ENCODE peak calls at places on chromosomes 1 and 21, in nine cellular contexts. M, P, F, I, R, B, G, K and H are unnamed samples.
A peak's percentile ranks its signal among the peaks of the same experiment; 100 is the strongest.

GRCh38 chr1:85577421-85578320 is 2.9 kb upstream of the CCN1 start:
- DNase-seq in K (peak; percentile 28), B (no peak), I (no peak), F (no peak), R (peak; percentile 87), M (no peak), P (no peak), G (no peak), H (no peak)

GRCh38 chr1:65538664-65539063 is 118.2 kb downstream of the LEPR start:
- DNase-seq in G (no peak), P (no peak), R (no peak), B (no peak), F (no peak), M (no peak), K (no peak), I (no peak), H (no peak)

GRCh38 chr1:39625462-39626273 is 13.8 kb downstream of the HEYL start:
- DNase-seq in G (no peak), B (no peak), M (no peak), I (no peak), K (no peak), R (no peak), F (no peak), P (no peak), H (peak; percentile 73)

GRCh38 chr1:26027716-26028489 is 6.3 kb downstream of the EXTL1 start:
- DNase-seq in M (no peak), G (no peak), F (no peak), P (no peak), K (peak; percentile 39), R (no peak), I (no peak), B (no peak), H (no peak)

GRCh38 chr1:46767649-46768282 is 31.1 kb upstream of the CYP4B1 start:
- DNase-seq in B (no peak), K (no peak), I (no peak), F (no peak), M (no peak), R (no peak), P (peak; percentile 40), G (no peak), H (peak; percentile 83)

GRCh38 chr1:116375884-116376733 is 3.1 kb downstream of the ATP1A1 start:
- DNase-seq in F (no peak), B (peak; percentile 60), M (no peak), K (peak; percentile 51), R (peak; percentile 87), P (no peak), I (peak; percentile 89), G (no peak), H (peak; percentile 89)

GRCh38 chr1:52603301-52603675 is 1.1 kb downstream of the GPX7 start:
- DNase-seq in G (no peak), K (no peak), R (no peak), M (no peak), P (no peak), B (no peak), I (no peak), F (no peak), H (no peak)

GRCh38 chr1:110513511-110513910 is 5.5 kb downstream of the KCNA10 start:
- DNase-seq in P (no peak), K (no peak), M (no peak), B (no peak), I (peak; percentile 11), F (no peak), R (peak; percentile 51), G (no peak), H (no peak)

GRCh38 chr1:208203848-208204609 is 40.2 kb downstream of the PLXNA2 start:
- DNase-seq in B (no peak), R (no peak), K (no peak), P (no peak), M (no peak), I (no peak), G (no peak), F (no peak), H (no peak)

GRCh38 chr1:242467556-242468145 is 56.8 kb downstream of the PLD5 start:
- DNase-seq in M (no peak), F (no peak), I (peak; percentile 87), R (peak; percentile 68), K (peak; percentile 25), P (peak; percentile 46), G (peak; percentile 6), B (peak; percentile 42), H (no peak)

GRCh38 chr1:27937524-27937836 is 2.7 kb downstream of the SMPDL3B start:
- DNase-seq in F (no peak), K (no peak), I (no peak), P (no peak), R (no peak), M (no peak), B (no peak), G (no peak), H (no peak)

GRCh38 chr1:97499667-97500066 is 421.2 kb downstream of the DPYD start:
- DNase-seq in G (no peak), P (no peak), F (no peak), R (no peak), M (no peak), K (no peak), B (no peak), I (no peak), H (no peak)

GRCh38 chr1:223704921-223705878 is 7.1 kb upstream of the CAPN2 start:
- DNase-seq in M (no peak), G (no peak), P (no peak), R (peak; percentile 76), I (peak; percentile 81), B (no peak), F (no peak), K (no peak), H (no peak)

GRCh38 chr1:232193451-232193783 is 436.5 kb downstream of the SIPA1L2 start:
- DNase-seq in B (no peak), G (no peak), R (no peak), K (no peak), I (no peak), M (no peak), F (no peak), P (no peak), H (no peak)

GRCh38 chr1:22776051-22776611 is 65.5 kb downstream of the EPHB2 start:
- DNase-seq in P (no peak), K (no peak), R (peak; percentile 39), B (peak; percentile 14), M (no peak), I (peak; percentile 30), F (no peak), G (peak; percentile 47), H (no peak)

GRCh38 chr1:229028509-229028908 is 242.4 kb upstream of the RAB4A start:
- DNase-seq in K (no peak), P (no peak), R (no peak), B (no peak), G (no peak), I (no peak), M (no peak), F (no peak), H (no peak)

GRCh38 chr21:45848352-45848751 is 133.2 kb upstream of the COL6A1 start:
- DNase-seq in P (no peak), M (no peak), I (no peak), R (peak; percentile 1), G (no peak), B (no peak), F (no peak), K (no peak), H (no peak)

GRCh38 chr1:23960291-23960718 is 677 bp downstream of the PNRC2 start:
- DNase-seq in F (no peak), G (no peak), K (no peak), R (no peak), I (no peak), B (no peak), M (no peak), P (no peak), H (no peak)